ENCODE peak calls at places on chromosomes 4 and X, in seven cellular contexts. One of them, this sample, is unnamed.
A peak's percentile ranks its signal among the peaks of the same experiment; 100 is the strongest.

GRCh38 chr4:2255501-2256155 is 6.3 kb downstream of the MXD4 start:
- DNase-seq in bronchial epithelial cell: no peak
- DNase-seq in HFF-Myc: no peak
- DNase-seq in upper lobe of left lung: peak; percentile 26
- DNase-seq in kidney: peak; percentile 87
- DNase-seq in GM23248: no peak
- DNase-seq in fibroblast of lung: no peak
- DNase-seq in this sample: no peak

GRCh38 chr4:68062501-68062900 is 67.2 kb downstream of the TMPRSS11F start:
- DNase-seq in bronchial epithelial cell: no peak
- DNase-seq in HFF-Myc: no peak
- DNase-seq in upper lobe of left lung: no peak
- DNase-seq in kidney: no peak
- DNase-seq in GM23248: no peak
- DNase-seq in fibroblast of lung: no peak
- DNase-seq in this sample: no peak

GRCh38 chr4:13544556-13545393 is 467 bp upstream of the NKX3-2 start:
- DNase-seq in bronchial epithelial cell: peak; percentile 47
- DNase-seq in HFF-Myc: no peak
- DNase-seq in upper lobe of left lung: peak; percentile 63
- DNase-seq in kidney: peak; percentile 89
- DNase-seq in GM23248: peak; percentile 76
- DNase-seq in fibroblast of lung: peak; percentile 71
- DNase-seq in this sample: peak; percentile 29

GRCh38 chr4:53680588-53680987 is 89.3 kb upstream of the LNX1 start:
- DNase-seq in bronchial epithelial cell: no peak
- DNase-seq in HFF-Myc: no peak
- DNase-seq in upper lobe of left lung: no peak
- DNase-seq in kidney: no peak
- DNase-seq in GM23248: no peak
- DNase-seq in fibroblast of lung: no peak
- DNase-seq in this sample: no peak

GRCh38 chrX:24025741-24026402 is 1.1 kb downstream of the KLHL15 start:
- DNase-seq in bronchial epithelial cell: peak; percentile 29
- DNase-seq in HFF-Myc: no peak
- DNase-seq in upper lobe of left lung: peak; percentile 31
- DNase-seq in kidney: peak; percentile 83
- DNase-seq in GM23248: peak; percentile 80
- DNase-seq in fibroblast of lung: peak; percentile 89
- DNase-seq in this sample: no peak

GRCh38 chr4:59369228-59369627 is 1830.9 kb upstream of the ADGRL3 start:
- DNase-seq in bronchial epithelial cell: no peak
- DNase-seq in HFF-Myc: no peak
- DNase-seq in upper lobe of left lung: no peak
- DNase-seq in kidney: no peak
- DNase-seq in GM23248: no peak
- DNase-seq in fibroblast of lung: no peak
- DNase-seq in this sample: no peak

GRCh38 chrX:53795583-53795982 is 109.1 kb upstream of the HUWE1 start:
- DNase-seq in bronchial epithelial cell: no peak
- DNase-seq in HFF-Myc: peak; percentile 1
- DNase-seq in upper lobe of left lung: no peak
- DNase-seq in kidney: no peak
- DNase-seq in GM23248: peak; percentile 10
- DNase-seq in fibroblast of lung: peak; percentile 12
- DNase-seq in this sample: no peak

GRCh38 chrX:23792861-23793553 is 10.0 kb downstream of the SAT1 start:
- DNase-seq in bronchial epithelial cell: no peak
- DNase-seq in HFF-Myc: no peak
- DNase-seq in upper lobe of left lung: peak; percentile 59
- DNase-seq in kidney: no peak
- DNase-seq in GM23248: no peak
- DNase-seq in fibroblast of lung: no peak
- DNase-seq in this sample: no peak

GRCh38 chr4:18167831-18168230 is 146.3 kb upstream of the LCORL start:
- DNase-seq in bronchial epithelial cell: no peak
- DNase-seq in HFF-Myc: no peak
- DNase-seq in upper lobe of left lung: no peak
- DNase-seq in kidney: no peak
- DNase-seq in GM23248: no peak
- DNase-seq in fibroblast of lung: no peak
- DNase-seq in this sample: no peak

GRCh38 chr4:92969650-92970370 is 666.0 kb downstream of the GRID2 start:
- DNase-seq in bronchial epithelial cell: peak; percentile 98
- DNase-seq in HFF-Myc: peak; percentile 44
- DNase-seq in upper lobe of left lung: no peak
- DNase-seq in kidney: no peak
- DNase-seq in GM23248: peak; percentile 89
- DNase-seq in fibroblast of lung: peak; percentile 95
- DNase-seq in this sample: no peak

GRCh38 chrX:122552291-122552800 is 631.7 kb upstream of the GRIA3 start:
- DNase-seq in bronchial epithelial cell: peak; percentile 38
- DNase-seq in HFF-Myc: no peak
- DNase-seq in upper lobe of left lung: no peak
- DNase-seq in kidney: no peak
- DNase-seq in GM23248: peak; percentile 40
- DNase-seq in fibroblast of lung: peak; percentile 8
- DNase-seq in this sample: no peak

GRCh38 chr4:42281324-42282020 is 115.8 kb upstream of the SHISA3 start:
- DNase-seq in bronchial epithelial cell: no peak
- DNase-seq in HFF-Myc: no peak
- DNase-seq in upper lobe of left lung: no peak
- DNase-seq in kidney: no peak
- DNase-seq in GM23248: no peak
- DNase-seq in fibroblast of lung: no peak
- DNase-seq in this sample: peak; percentile 41

GRCh38 chrX:63032811-63033210 is 318.3 kb downstream of the SPIN4 start:
- DNase-seq in bronchial epithelial cell: no peak
- DNase-seq in HFF-Myc: no peak
- DNase-seq in upper lobe of left lung: no peak
- DNase-seq in kidney: no peak
- DNase-seq in GM23248: no peak
- DNase-seq in fibroblast of lung: no peak
- DNase-seq in this sample: no peak

GRCh38 chrX:123830309-123830708 is 29.5 kb upstream of the XIAP start:
- DNase-seq in bronchial epithelial cell: peak; percentile 94
- DNase-seq in HFF-Myc: no peak
- DNase-seq in upper lobe of left lung: peak; percentile 54
- DNase-seq in kidney: peak; percentile 86
- DNase-seq in GM23248: no peak
- DNase-seq in fibroblast of lung: no peak
- DNase-seq in this sample: peak; percentile 61

GRCh38 chr4:7190668-7191545 is 1.4 kb upstream of the SORCS2 start:
- DNase-seq in bronchial epithelial cell: no peak
- DNase-seq in HFF-Myc: no peak
- DNase-seq in upper lobe of left lung: no peak
- DNase-seq in kidney: peak; percentile 37
- DNase-seq in GM23248: no peak
- DNase-seq in fibroblast of lung: no peak
- DNase-seq in this sample: no peak

GRCh38 chr4:169315530-169316306 is 45.0 kb upstream of the SH3RF1 start:
- DNase-seq in bronchial epithelial cell: peak; percentile 84
- DNase-seq in HFF-Myc: no peak
- DNase-seq in upper lobe of left lung: no peak
- DNase-seq in kidney: no peak
- DNase-seq in GM23248: peak; percentile 47
- DNase-seq in fibroblast of lung: peak; percentile 70
- DNase-seq in this sample: no peak

GRCh38 chr4:53654300-53654758 is 63.0 kb upstream of the LNX1 start:
- DNase-seq in bronchial epithelial cell: peak; percentile 53
- DNase-seq in HFF-Myc: no peak
- DNase-seq in upper lobe of left lung: no peak
- DNase-seq in kidney: no peak
- DNase-seq in GM23248: peak; percentile 79
- DNase-seq in fibroblast of lung: peak; percentile 35
- DNase-seq in this sample: no peak

GRCh38 chr4:61397174-61397573 is 197.0 kb downstream of the ADGRL3 start:
- DNase-seq in bronchial epithelial cell: peak; percentile 46
- DNase-seq in HFF-Myc: no peak
- DNase-seq in upper lobe of left lung: no peak
- DNase-seq in kidney: no peak
- DNase-seq in GM23248: no peak
- DNase-seq in fibroblast of lung: peak; percentile 75
- DNase-seq in this sample: no peak

GRCh38 chrX:45771114-45771513 is 570.4 kb upstream of the DIPK2B start:
- DNase-seq in bronchial epithelial cell: peak; percentile 91
- DNase-seq in HFF-Myc: peak; percentile 92
- DNase-seq in upper lobe of left lung: peak; percentile 50
- DNase-seq in kidney: no peak
- DNase-seq in GM23248: peak; percentile 91
- DNase-seq in fibroblast of lung: peak; percentile 94
- DNase-seq in this sample: no peak

GRCh38 chr4:20764353-20764752 is 64.1 kb downstream of the PACRGL start:
- DNase-seq in bronchial epithelial cell: peak; percentile 20
- DNase-seq in HFF-Myc: no peak
- DNase-seq in upper lobe of left lung: no peak
- DNase-seq in kidney: no peak
- DNase-seq in GM23248: peak; percentile 6
- DNase-seq in fibroblast of lung: peak; percentile 5
- DNase-seq in this sample: no peak

GRCh38 chr4:38728651-38729141 is 54.1 kb downstream of the TLR10 start:
- DNase-seq in bronchial epithelial cell: peak; percentile 25
- DNase-seq in HFF-Myc: no peak
- DNase-seq in upper lobe of left lung: peak; percentile 85
- DNase-seq in kidney: peak; percentile 76
- DNase-seq in GM23248: no peak
- DNase-seq in fibroblast of lung: no peak
- DNase-seq in this sample: no peak

GRCh38 chr4:84952004-84952403 is 14.5 kb downstream of the WDFY3 start:
- DNase-seq in bronchial epithelial cell: peak; percentile 100
- DNase-seq in HFF-Myc: no peak
- DNase-seq in upper lobe of left lung: peak; percentile 35
- DNase-seq in kidney: no peak
- DNase-seq in GM23248: peak; percentile 88
- DNase-seq in fibroblast of lung: peak; percentile 35
- DNase-seq in this sample: no peak

GRCh38 chr4:1208266-1208961 is 36.0 kb upstream of the SPON2 start:
- DNase-seq in bronchial epithelial cell: no peak
- DNase-seq in HFF-Myc: no peak
- DNase-seq in upper lobe of left lung: peak; percentile 20
- DNase-seq in kidney: peak; percentile 73
- DNase-seq in GM23248: no peak
- DNase-seq in fibroblast of lung: no peak
- DNase-seq in this sample: no peak
- H3K4me3 ChIP-seq in bronchial epithelial cell: no peak overlapping the region
- H3K4me3 ChIP-seq in HFF-Myc: no peak overlapping the region
- H3K4me3 ChIP-seq in upper lobe of left lung: no peak overlapping the region
- H3K4me3 ChIP-seq in kidney: no peak overlapping the region
- H3K4me3 ChIP-seq in GM23248: no peak overlapping the region
- H3K4me3 ChIP-seq in fibroblast of lung: no peak overlapping the region
- H3K4me3 ChIP-seq in this sample: no peak overlapping the region

GRCh38 chrX:148573119-148573518 is 72.7 kb downstream of the AFF2 start:
- DNase-seq in bronchial epithelial cell: no peak
- DNase-seq in HFF-Myc: no peak
- DNase-seq in upper lobe of left lung: no peak
- DNase-seq in kidney: no peak
- DNase-seq in GM23248: no peak
- DNase-seq in fibroblast of lung: no peak
- DNase-seq in this sample: no peak
- H3K4me3 ChIP-seq in bronchial epithelial cell: no peak overlapping the region
- H3K4me3 ChIP-seq in HFF-Myc: no peak overlapping the region
- H3K4me3 ChIP-seq in upper lobe of left lung: no peak overlapping the region
- H3K4me3 ChIP-seq in kidney: no peak overlapping the region
- H3K4me3 ChIP-seq in GM23248: no peak overlapping the region
- H3K4me3 ChIP-seq in fibroblast of lung: no peak overlapping the region
- H3K4me3 ChIP-seq in this sample: no peak overlapping the region

DNA sequence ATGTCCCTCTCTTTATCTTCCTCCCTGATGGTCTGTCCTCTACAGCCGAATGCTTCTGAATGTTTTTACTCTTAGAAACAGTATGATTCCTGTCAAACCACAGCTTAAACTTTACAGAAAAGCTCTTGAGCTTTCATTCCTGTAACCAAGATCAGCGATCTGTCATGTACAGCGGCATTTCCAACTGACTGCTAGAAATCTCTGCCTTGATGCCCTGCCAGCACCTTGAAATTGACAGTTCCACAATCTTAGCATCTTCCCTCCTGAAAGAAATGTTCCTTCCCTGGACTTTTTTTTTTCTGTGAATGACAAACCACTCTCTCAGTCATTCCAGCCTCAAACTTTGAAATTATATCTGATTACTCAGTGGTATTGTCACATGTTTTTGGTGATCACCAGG is 11.5 kb upstream of the GATB start:
- DNase-seq in bronchial epithelial cell: no peak
- DNase-seq in HFF-Myc: no peak
- DNase-seq in upper lobe of left lung: no peak
- DNase-seq in kidney: no peak
- DNase-seq in GM23248: no peak
- DNase-seq in fibroblast of lung: no peak
- DNase-seq in this sample: no peak
- H3K4me3 ChIP-seq in bronchial epithelial cell: no peak overlapping the region
- H3K4me3 ChIP-seq in HFF-Myc: no peak overlapping the region
- H3K4me3 ChIP-seq in upper lobe of left lung: no peak overlapping the region
- H3K4me3 ChIP-seq in kidney: no peak overlapping the region
- H3K4me3 ChIP-seq in GM23248: no peak overlapping the region
- H3K4me3 ChIP-seq in fibroblast of lung: no peak overlapping the region
- H3K4me3 ChIP-seq in this sample: no peak overlapping the region

GRCh38 chr4:1171306-1172227 is 816 bp downstream of the SPON2 start:
- DNase-seq in bronchial epithelial cell: no peak
- DNase-seq in HFF-Myc: no peak
- DNase-seq in upper lobe of left lung: peak; percentile 20
- DNase-seq in kidney: peak; percentile 80
- DNase-seq in GM23248: peak; percentile 43
- DNase-seq in fibroblast of lung: no peak
- DNase-seq in this sample: no peak

GRCh38 chr4:1170805-1171305 is 1.5 kb downstream of the SPON2 start:
- DNase-seq in bronchial epithelial cell: no peak
- DNase-seq in HFF-Myc: no peak
- DNase-seq in upper lobe of left lung: no peak
- DNase-seq in kidney: peak; percentile 80
- DNase-seq in GM23248: no peak
- DNase-seq in fibroblast of lung: no peak
- DNase-seq in this sample: no peak

GRCh38 chr4:1172971-1173757 is 781 bp upstream of the SPON2 start:
- DNase-seq in bronchial epithelial cell: no peak
- DNase-seq in HFF-Myc: no peak
- DNase-seq in upper lobe of left lung: peak; percentile 18
- DNase-seq in kidney: no peak
- DNase-seq in GM23248: peak; percentile 66
- DNase-seq in fibroblast of lung: peak; percentile 90
- DNase-seq in this sample: no peak

GRCh38 chr4:1170156-1170804 is 2.1 kb downstream of the SPON2 start:
- DNase-seq in bronchial epithelial cell: no peak
- DNase-seq in HFF-Myc: no peak
- DNase-seq in upper lobe of left lung: peak; percentile 20
- DNase-seq in kidney: peak; percentile 68
- DNase-seq in GM23248: no peak
- DNase-seq in fibroblast of lung: no peak
- DNase-seq in this sample: no peak

DNA sequence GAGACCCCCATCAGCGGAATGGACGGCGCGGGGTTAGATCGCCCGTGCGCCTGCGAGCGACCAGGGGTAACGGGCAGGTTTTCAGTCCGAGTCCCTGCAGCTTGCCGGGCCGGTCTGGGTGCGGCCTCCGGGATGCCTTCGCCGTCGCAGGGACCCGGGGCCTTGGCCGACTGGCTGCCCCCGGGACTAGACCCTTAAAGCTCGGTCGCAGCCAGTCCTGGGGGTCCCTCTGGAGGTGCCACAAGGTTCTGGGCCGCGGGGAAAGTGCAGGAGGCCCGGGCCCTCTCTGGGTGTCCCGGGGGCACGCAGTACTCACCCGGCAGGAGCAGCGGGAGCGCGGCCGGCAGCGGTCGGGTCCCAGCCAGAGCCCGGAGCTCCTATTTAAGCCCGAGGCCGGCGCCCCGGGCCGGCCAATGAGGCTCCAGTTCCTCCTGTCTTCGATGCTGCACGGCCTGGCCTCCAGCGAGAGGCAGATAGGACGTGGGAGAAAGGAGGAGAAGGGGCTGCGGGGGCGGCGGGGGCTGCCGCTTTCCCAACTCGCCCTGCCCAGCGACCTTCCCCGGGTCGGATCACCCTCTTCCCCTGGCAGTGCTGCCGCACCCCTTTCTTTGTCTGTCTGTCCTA is at the start of gene SPON2:
- DNase-seq in bronchial epithelial cell: no peak
- DNase-seq in HFF-Myc: no peak
- DNase-seq in upper lobe of left lung: no peak
- DNase-seq in kidney: peak; percentile 87
- DNase-seq in GM23248: peak; percentile 44
- DNase-seq in fibroblast of lung: peak; percentile 81
- DNase-seq in this sample: no peak
- H3K4me3 ChIP-seq in bronchial epithelial cell: peak within 1 kb of the TSS; percentile 3
- H3K4me3 ChIP-seq in HFF-Myc: peak within 1 kb of the TSS; percentile 36
- H3K4me3 ChIP-seq in upper lobe of left lung: peak within 1 kb of the TSS; percentile 49
- H3K4me3 ChIP-seq in kidney: peak within 1 kb of the TSS; percentile 5
- H3K4me3 ChIP-seq in GM23248: peak within 1 kb of the TSS; percentile 26
- H3K4me3 ChIP-seq in fibroblast of lung: peak within 1 kb of the TSS; percentile 66
- H3K4me3 ChIP-seq in this sample: no peak within 1 kb of the TSS

This sample was measured in GM12864.